ENCODE peak calls at places on chromosomes 3 and 15, in six cellular contexts. One of them, this sample, is unnamed.
A peak's percentile ranks its signal among the peaks of the same experiment; 100 is the strongest.

GRCh38 chr15:77033417-77033728 is 37.5 kb downstream of the TSPAN3 start:
- DNase-seq in mesenchymal stem cell: no peak
- DNase-seq in mesendoderm: no peak
- DNase-seq in H1: no peak
- DNase-seq in IMR-90: no peak
- DNase-seq in neuronal stem cell: no peak
- DNase-seq in this sample: no peak

GRCh38 chr3:45056608-45057301 is 30.7 kb downstream of the CLEC3B start:
- DNase-seq in IMR-90: no peak
- DNase-seq in neuronal stem cell: no peak
- DNase-seq in mesendoderm: peak; percentile 93
- DNase-seq in H1: no peak
- DNase-seq in mesenchymal stem cell: peak; percentile 46
- DNase-seq in this sample: peak; percentile 61

GRCh38 chr15:51499379-51499976 is 123.1 kb downstream of the DMXL2 start:
- DNase-seq in neuronal stem cell: no peak
- DNase-seq in mesenchymal stem cell: peak; percentile 44
- DNase-seq in mesendoderm: peak; percentile 76
- DNase-seq in IMR-90: peak; percentile 63
- DNase-seq in H1: no peak
- DNase-seq in this sample: no peak

GRCh38 chr3:155585384-155585783 is 159.5 kb downstream of the PLCH1 start:
- DNase-seq in mesenchymal stem cell: no peak
- DNase-seq in mesendoderm: peak; percentile 90
- DNase-seq in IMR-90: no peak
- DNase-seq in neuronal stem cell: peak; percentile 18
- DNase-seq in H1: no peak
- DNase-seq in this sample: no peak

GRCh38 chr15:52546031-52546751 is 17.5 kb upstream of the MYO5A start:
- DNase-seq in neuronal stem cell: no peak
- DNase-seq in mesenchymal stem cell: no peak
- DNase-seq in H1: no peak
- DNase-seq in IMR-90: no peak
- DNase-seq in mesendoderm: peak; percentile 31
- DNase-seq in this sample: peak; percentile 38

GRCh38 chr15:52234596-52235541 is 43.7 kb upstream of the GNB5 start:
- DNase-seq in neuronal stem cell: no peak
- DNase-seq in H1: no peak
- DNase-seq in IMR-90: no peak
- DNase-seq in mesendoderm: no peak
- DNase-seq in mesenchymal stem cell: no peak
- DNase-seq in this sample: no peak

GRCh38 chr3:166367947-166368533 is 530.8 kb upstream of the BCHE start:
- DNase-seq in H1: no peak
- DNase-seq in mesenchymal stem cell: peak; percentile 38
- DNase-seq in neuronal stem cell: no peak
- DNase-seq in mesendoderm: no peak
- DNase-seq in IMR-90: no peak
- DNase-seq in this sample: no peak

GRCh38 chr15:43930556-43930955 is 103.8 kb downstream of the WDR76 start:
- DNase-seq in H1: no peak
- DNase-seq in mesendoderm: no peak
- DNase-seq in IMR-90: no peak
- DNase-seq in neuronal stem cell: no peak
- DNase-seq in mesenchymal stem cell: no peak
- DNase-seq in this sample: no peak

GRCh38 chr15:71080705-71081104 is 34.6 kb upstream of the THSD4 start:
- DNase-seq in mesenchymal stem cell: peak; percentile 73
- DNase-seq in mesendoderm: no peak
- DNase-seq in IMR-90: peak; percentile 96
- DNase-seq in H1: no peak
- DNase-seq in neuronal stem cell: no peak
- DNase-seq in this sample: no peak

GRCh38 chr3:58032186-58032585 is 24.0 kb downstream of the FLNB start:
- DNase-seq in mesendoderm: peak; percentile 91
- DNase-seq in H1: no peak
- DNase-seq in mesenchymal stem cell: peak; percentile 84
- DNase-seq in neuronal stem cell: no peak
- DNase-seq in IMR-90: peak; percentile 65
- DNase-seq in this sample: no peak

GRCh38 chr3:176663819-176664218 is 533.5 kb downstream of the TBL1XR1 start:
- DNase-seq in mesenchymal stem cell: peak; percentile 79
- DNase-seq in H1: no peak
- DNase-seq in mesendoderm: peak; percentile 63
- DNase-seq in neuronal stem cell: peak; percentile 20
- DNase-seq in IMR-90: peak; percentile 66
- DNase-seq in this sample: no peak

GRCh38 chr3:52372822-52373504 is 56.8 kb downstream of the DNAH1 start:
- DNase-seq in neuronal stem cell: peak; percentile 17
- DNase-seq in H1: no peak
- DNase-seq in mesenchymal stem cell: no peak
- DNase-seq in mesendoderm: peak; percentile 67
- DNase-seq in IMR-90: no peak
- DNase-seq in this sample: peak; percentile 72

GRCh38 chr3:123568034-123568433 is 16.8 kb downstream of the HACD2 start:
- DNase-seq in mesenchymal stem cell: no peak
- DNase-seq in H1: no peak
- DNase-seq in IMR-90: no peak
- DNase-seq in mesendoderm: no peak
- DNase-seq in neuronal stem cell: no peak
- DNase-seq in this sample: no peak

GRCh38 chr15:93052090-93052892 is 36.7 kb downstream of the RGMA start:
- DNase-seq in mesenchymal stem cell: no peak
- DNase-seq in H1: no peak
- DNase-seq in IMR-90: no peak
- DNase-seq in mesendoderm: no peak
- DNase-seq in neuronal stem cell: no peak
- DNase-seq in this sample: no peak

GRCh38 chr3:98367464-98368246 is 14.0 kb downstream of the OR5K4 start:
- DNase-seq in H1: no peak
- DNase-seq in neuronal stem cell: no peak
- DNase-seq in mesendoderm: no peak
- DNase-seq in IMR-90: no peak
- DNase-seq in mesenchymal stem cell: no peak
- DNase-seq in this sample: no peak

GRCh38 chr3:22475665-22476064 is 724.7 kb upstream of the ZNF385D start:
- DNase-seq in mesendoderm: no peak
- DNase-seq in neuronal stem cell: no peak
- DNase-seq in mesenchymal stem cell: no peak
- DNase-seq in H1: no peak
- DNase-seq in IMR-90: no peak
- DNase-seq in this sample: no peak

GRCh38 chr15:41561104-41561776 is 2.2 kb downstream of the TYRO3 start:
- DNase-seq in mesenchymal stem cell: no peak
- DNase-seq in H1: no peak
- DNase-seq in neuronal stem cell: no peak
- DNase-seq in IMR-90: no peak
- DNase-seq in mesendoderm: no peak
- DNase-seq in this sample: no peak

GRCh38 chr3:10505050-10505790 is at the start of gene ATP2B2:
- DNase-seq in mesendoderm: peak; percentile 21
- DNase-seq in neuronal stem cell: peak; percentile 24
- DNase-seq in H1: no peak
- DNase-seq in mesenchymal stem cell: no peak
- DNase-seq in IMR-90: no peak
- DNase-seq in this sample: peak; percentile 61

GRCh38 chr3:186361612-186362408 is at the start of gene DGKG:
- DNase-seq in mesenchymal stem cell: no peak
- DNase-seq in mesendoderm: no peak
- DNase-seq in H1: no peak
- DNase-seq in IMR-90: no peak
- DNase-seq in neuronal stem cell: peak; percentile 33
- DNase-seq in this sample: peak; percentile 60

GRCh38 chr15:92601940-92602593 is 53.5 kb downstream of the FAM174B start:
- DNase-seq in H1: no peak
- DNase-seq in IMR-90: no peak
- DNase-seq in neuronal stem cell: no peak
- DNase-seq in mesendoderm: no peak
- DNase-seq in mesenchymal stem cell: no peak
- DNase-seq in this sample: no peak

GRCh38 chr15:48361690-48362089 is 30.5 kb downstream of the DUT start:
- DNase-seq in mesenchymal stem cell: no peak
- DNase-seq in IMR-90: peak; percentile 21
- DNase-seq in H1: no peak
- DNase-seq in mesendoderm: no peak
- DNase-seq in neuronal stem cell: no peak
- DNase-seq in this sample: no peak

GRCh38 chr3:58058654-58059263 is 50.5 kb downstream of the FLNB start:
- DNase-seq in mesendoderm: no peak
- DNase-seq in IMR-90: peak; percentile 87
- DNase-seq in H1: no peak
- DNase-seq in neuronal stem cell: no peak
- DNase-seq in mesenchymal stem cell: peak; percentile 92
- DNase-seq in this sample: no peak

GRCh38 chr3:129950318-129951046 is 24.0 kb upstream of the TRH start:
- DNase-seq in mesenchymal stem cell: no peak
- DNase-seq in H1: no peak
- DNase-seq in IMR-90: no peak
- DNase-seq in mesendoderm: no peak
- DNase-seq in neuronal stem cell: no peak
- DNase-seq in this sample: no peak

GRCh38 chr3:186098740-186099139 is 10.1 kb downstream of the ETV5 start:
- DNase-seq in neuronal stem cell: no peak
- DNase-seq in H1: no peak
- DNase-seq in mesenchymal stem cell: no peak
- DNase-seq in mesendoderm: no peak
- DNase-seq in IMR-90: no peak
- DNase-seq in this sample: no peak

GRCh38 chr3:113103588-113103987 is 107.8 kb upstream of the BOC start:
- DNase-seq in IMR-90: no peak
- DNase-seq in mesendoderm: no peak
- DNase-seq in neuronal stem cell: no peak
- DNase-seq in H1: no peak
- DNase-seq in mesenchymal stem cell: no peak
- DNase-seq in this sample: no peak

GRCh38 chr3:117997201-117998049 is 1037.2 kb downstream of the IGSF11 start:
- DNase-seq in H1: peak; percentile 92
- DNase-seq in mesenchymal stem cell: peak; percentile 80
- DNase-seq in IMR-90: peak; percentile 86
- DNase-seq in mesendoderm: peak; percentile 92
- DNase-seq in neuronal stem cell: peak; percentile 87
- DNase-seq in this sample: peak; percentile 91

GRCh38 chr3:33269385-33269784 is 7.9 kb upstream of the FBXL2 start:
- DNase-seq in mesenchymal stem cell: no peak
- DNase-seq in H1: no peak
- DNase-seq in neuronal stem cell: no peak
- DNase-seq in IMR-90: no peak
- DNase-seq in mesendoderm: no peak
- DNase-seq in this sample: no peak

GRCh38 chr15:88454867-88455810 is 12.0 kb downstream of the MRPL46 start:
- DNase-seq in mesendoderm: peak; percentile 91
- DNase-seq in H1: peak; percentile 56
- DNase-seq in IMR-90: peak; percentile 69
- DNase-seq in neuronal stem cell: peak; percentile 44
- DNase-seq in mesenchymal stem cell: peak; percentile 75
- DNase-seq in this sample: peak; percentile 85

GRCh38 chr3:107574650-107575049 is 51.9 kb downstream of the BBX start:
- DNase-seq in H1: no peak
- DNase-seq in mesendoderm: peak; percentile 53
- DNase-seq in mesenchymal stem cell: peak; percentile 58
- DNase-seq in IMR-90: peak; percentile 51
- DNase-seq in neuronal stem cell: no peak
- DNase-seq in this sample: no peak

GRCh38 chr3:124292329-124292728 is 300.4 kb upstream of the ROPN1 start:
- DNase-seq in neuronal stem cell: no peak
- DNase-seq in IMR-90: no peak
- DNase-seq in mesendoderm: no peak
- DNase-seq in H1: no peak
- DNase-seq in mesenchymal stem cell: no peak
- DNase-seq in this sample: no peak

GRCh38 chr15:91992940-91993339 is 139.4 kb downstream of the SLCO3A1 start:
- DNase-seq in H1: no peak
- DNase-seq in IMR-90: no peak
- DNase-seq in mesenchymal stem cell: no peak
- DNase-seq in neuronal stem cell: no peak
- DNase-seq in mesendoderm: no peak
- DNase-seq in this sample: no peak

GRCh38 chr3:158381274-158381868 is 189.6 kb upstream of the MLF1 start:
- DNase-seq in mesendoderm: no peak
- DNase-seq in IMR-90: peak; percentile 7
- DNase-seq in H1: no peak
- DNase-seq in mesenchymal stem cell: no peak
- DNase-seq in neuronal stem cell: no peak
- DNase-seq in this sample: no peak

GRCh38 chr15:33358303-33358702 is 47.5 kb downstream of the RYR3 start:
- DNase-seq in IMR-90: no peak
- DNase-seq in mesendoderm: no peak
- DNase-seq in mesenchymal stem cell: no peak
- DNase-seq in H1: no peak
- DNase-seq in neuronal stem cell: peak; percentile 63
- DNase-seq in this sample: no peak
- H2BK15ac ChIP-seq in IMR-90: no peak overlapping the region
- H2BK15ac ChIP-seq in mesendoderm: no peak overlapping the region
- H2BK15ac ChIP-seq in mesenchymal stem cell: no peak overlapping the region
- H2BK15ac ChIP-seq in H1: no peak overlapping the region
- H2BK15ac ChIP-seq in neuronal stem cell: no peak overlapping the region
- H2BK15ac ChIP-seq in this sample: no peak overlapping the region

GRCh38 chr3:36744770-36745169 is 19.6 kb downstream of the DCLK3 start:
- DNase-seq in H1: no peak
- DNase-seq in mesenchymal stem cell: no peak
- DNase-seq in neuronal stem cell: no peak
- DNase-seq in mesendoderm: no peak
- DNase-seq in IMR-90: no peak
- DNase-seq in this sample: no peak
- H2AK5ac ChIP-seq in H1: no peak overlapping the region
- H2AK5ac ChIP-seq in mesenchymal stem cell: no peak overlapping the region
- H2AK5ac ChIP-seq in neuronal stem cell: no peak overlapping the region
- H2AK5ac ChIP-seq in mesendoderm: no peak overlapping the region
- H2AK5ac ChIP-seq in IMR-90: no peak overlapping the region
- H2AK5ac ChIP-seq in this sample: no peak overlapping the region

GRCh38 chr3:55014081-55014480 is 86.2 kb upstream of the LRTM1 start:
- DNase-seq in mesenchymal stem cell: peak; percentile 7
- DNase-seq in neuronal stem cell: no peak
- DNase-seq in IMR-90: peak; percentile 25
- DNase-seq in mesendoderm: no peak
- DNase-seq in H1: no peak
- DNase-seq in this sample: no peak
- H2BK15ac ChIP-seq in mesenchymal stem cell: no peak overlapping the region
- H2BK15ac ChIP-seq in neuronal stem cell: peak overlapping the region; percentile 7
- H2BK15ac ChIP-seq in IMR-90: no peak overlapping the region
- H2BK15ac ChIP-seq in mesendoderm: no peak overlapping the region
- H2BK15ac ChIP-seq in H1: no peak overlapping the region
- H2BK15ac ChIP-seq in this sample: no peak overlapping the region

GRCh38 chr3:192121921-192122320 is 605.4 kb downstream of the FGF12 start:
- DNase-seq in IMR-90: no peak
- DNase-seq in H1: no peak
- DNase-seq in neuronal stem cell: no peak
- DNase-seq in mesenchymal stem cell: no peak
- DNase-seq in mesendoderm: no peak
- DNase-seq in this sample: no peak

GRCh38 chr3:192128922-192129321 is 598.4 kb downstream of the FGF12 start:
- DNase-seq in IMR-90: no peak
- DNase-seq in H1: no peak
- DNase-seq in mesenchymal stem cell: no peak
- DNase-seq in neuronal stem cell: no peak
- DNase-seq in mesendoderm: no peak
- DNase-seq in this sample: no peak

GRCh38 chr3:192128060-192128459 is 599.3 kb downstream of the FGF12 start:
- DNase-seq in mesendoderm: no peak
- DNase-seq in IMR-90: no peak
- DNase-seq in H1: no peak
- DNase-seq in mesenchymal stem cell: no peak
- DNase-seq in neuronal stem cell: no peak
- DNase-seq in this sample: no peak

GRCh38 chr3:192122832-192123594 is 604.3 kb downstream of the FGF12 start:
- DNase-seq in neuronal stem cell: no peak
- DNase-seq in H1: no peak
- DNase-seq in IMR-90: no peak
- DNase-seq in mesenchymal stem cell: no peak
- DNase-seq in mesendoderm: no peak
- DNase-seq in this sample: no peak
- H2AK5ac ChIP-seq in neuronal stem cell: no peak overlapping the region
- H2AK5ac ChIP-seq in H1: no peak overlapping the region
- H2AK5ac ChIP-seq in IMR-90: no peak overlapping the region
- H2AK5ac ChIP-seq in mesenchymal stem cell: no peak overlapping the region
- H2AK5ac ChIP-seq in mesendoderm: no peak overlapping the region
- H2AK5ac ChIP-seq in this sample: no peak overlapping the region

This sample was measured in H9.